ENCODE peak calls at places on chromosomes 13 and 19, in seven cellular contexts. H is progenitor cell of endocrine pancreas, F is stromal cell of bone marrow, L is trophoblast cell, J is HEK293T, M is retina, W is ELR. B is an unnamed sample.

GRCh38 chr19:29432677-29433076 is 93.1 kb upstream of the VSTM2B start:
- DNase-seq in J (no peak), H (no peak), M (no peak), L (no peak), F (no peak), W (no peak), B (no peak)

GRCh38 chr19:13284929-13285928 is 135.0 kb downstream of the IER2 start:
- DNase-seq in J (no peak), W (no peak), L (no peak), H (no peak), F (no peak), M (no peak), B (no peak)

GRCh38 chr19:32870981-32871451 is 1.4 kb upstream of the SLC7A9 start:
- DNase-seq in F (no peak), M (no peak), L (peak), W (no peak), J (no peak), H (no peak), B (no peak)

GRCh38 chr19:56875717-56876116 is 35.2 kb upstream of the PEG3 start:
- DNase-seq in J (no peak), L (no peak), W (no peak), H (no peak), F (no peak), M (no peak), B (no peak)

GRCh38 chr19:1457031-1457739 is 7.3 kb downstream of the APC2 start:
- DNase-seq in H (no peak), J (no peak), M (no peak), W (peak), F (no peak), L (no peak), B (no peak)

GRCh38 chr13:101596803-101597202 is 144.3 kb downstream of the ITGBL1 start:
- DNase-seq in W (no peak), J (no peak), H (no peak), F (no peak), L (no peak), M (no peak), B (no peak)

GRCh38 chr13:41962994-41963393 is 2.1 kb upstream of the VWA8 start:
- DNase-seq in J (no peak), L (no peak), F (no peak), M (no peak), H (no peak), W (no peak), B (no peak)

GRCh38 chr13:46124531-46124966 is 19.7 kb upstream of the CPB2 start:
- DNase-seq in J (no peak), W (no peak), L (no peak), F (no peak), H (no peak), M (no peak), B (no peak)

GRCh38 chr13:23212621-23213020 is 31.8 kb downstream of the SGCG start:
- DNase-seq in F (no peak), J (peak), M (no peak), L (no peak), W (no peak), H (no peak), B (no peak)

GRCh38 chr13:107373551-107373950 is 805.6 kb upstream of the ARGLU1 start:
- DNase-seq in W (peak), F (peak), M (peak), L (no peak), J (peak), H (no peak), B (peak)

GRCh38 chr19:32824136-32824835 is 45.3 kb downstream of the SLC7A9 start:
- DNase-seq in J (no peak), F (no peak), W (no peak), M (peak), H (no peak), L (no peak), B (no peak)

GRCh38 chr13:49329831-49330545 is 82.3 kb downstream of the CDADC1 start:
- DNase-seq in L (peak), J (no peak), F (no peak), W (no peak), M (no peak), H (no peak), B (no peak)

GRCh38 chr19:41341669-41342490 is 11.8 kb downstream of the TGFB1 start:
- DNase-seq in M (no peak), J (no peak), F (no peak), H (no peak), L (peak), W (no peak), B (no peak)

GRCh38 chr13:95660981-95661581 is 15.9 kb upstream of the DNAJC3 start:
- DNase-seq in F (peak), L (no peak), H (no peak), M (peak), J (peak), W (peak), B (peak)

GRCh38 chr13:95497307-95497943 is 55.1 kb upstream of the CLDN10 start:
- DNase-seq in W (no peak), F (no peak), H (no peak), M (no peak), L (no peak), J (no peak), B (peak)

GRCh38 chr19:13097331-13098258 is 5.1 kb downstream of the LYL1 start:
- DNase-seq in W (no peak), H (no peak), M (no peak), L (no peak), F (no peak), J (no peak), B (no peak)

GRCh38 chr13:28485551-28485950 is 9.4 kb downstream of the FLT1 start:
- DNase-seq in H (no peak), M (no peak), F (no peak), J (no peak), L (peak), W (no peak), B (no peak)

GRCh38 chr13:91805605-91806004 is 407.2 kb downstream of the GPC5 start:
- DNase-seq in W (no peak), H (no peak), M (no peak), F (no peak), L (no peak), J (no peak), B (no peak)

GRCh38 chr19:44848036-44848804 is 2.1 kb downstream of the NECTIN2 start:
- DNase-seq in M (peak), F (no peak), H (no peak), L (peak), J (peak), W (peak), B (no peak)

GRCh38 chr13:28476919-28477708 is 17.8 kb downstream of the FLT1 start:
- DNase-seq in H (no peak), W (no peak), L (peak), M (no peak), J (no peak), F (no peak), B (no peak)

GRCh38 chr13:91347212-91347995 is at the start of gene MIR17HG:
- DNase-seq in H (peak), W (peak), F (peak), M (peak), J (peak), L (peak), B (peak)

B was measured in NCI-H1092.